ENCODE peak calls at places on chromosome 12, in seven cellular contexts. E, A, J, B, Q, G and M are unnamed samples. For H3K4me1, the result is how much of the 10 kb centered on the place peaks cover.

GRCh38 chr12:44247588-44247987 is 411.7 kb downstream of the TMEM117 start:
- DNase-seq in E (no peak), A (no peak), J (no peak), B (no peak), Q (no peak), G (no peak), M (no peak)

GRCh38 chr12:93790472-93791152 is 113.4 kb downstream of the CRADD start:
- DNase-seq in E (no peak), A (no peak), J (peak), B (no peak), Q (no peak), G (peak), M (no peak)

GRCh38 chr12:75979181-75979580 is 52.4 kb downstream of the PHLDA1 start:
- DNase-seq in E (no peak), A (no peak), J (no peak), B (no peak), Q (no peak), G (peak), M (no peak)

GRCh38 chr12:22318122-22318737 is 16.3 kb downstream of the ST8SIA1 start:
- DNase-seq in E (no peak), A (peak), J (no peak), B (no peak), Q (no peak), G (peak), M (no peak)

GRCh38 chr12:132393991-132394949 is 64.9 kb upstream of the GALNT9 start:
- DNase-seq in E (peak), A (no peak), J (peak), B (no peak), Q (no peak), G (no peak), M (no peak)

GRCh38 chr12:42725839-42726238 is 136.3 kb upstream of the PRICKLE1 start:
- DNase-seq in E (no peak), A (no peak), J (no peak), B (no peak), Q (no peak), G (peak), M (no peak)

GRCh38 chr12:46266382-46266791 is 2.5 kb downstream of the SLC38A1 start:
- DNase-seq in E (peak), A (peak), J (peak), B (no peak), Q (no peak), G (peak), M (no peak)

GRCh38 chr12:102808412-102808811 is 108.6 kb downstream of the PAH start:
- DNase-seq in E (no peak), A (no peak), J (no peak), B (no peak), Q (no peak), G (no peak), M (no peak)

GRCh38 chr12:121773011-121773777 is 20.3 kb downstream of the RHOF start:
- DNase-seq in E (peak), A (peak), J (peak), B (no peak), Q (peak), G (peak), M (no peak)

GRCh38 chr12:104620761-104621531 is 164.2 kb downstream of the CHST11 start:
- DNase-seq in E (no peak), A (no peak), J (no peak), B (no peak), Q (no peak), G (no peak), M (no peak)

GRCh38 chr12:94649349-94650142 is 811 bp downstream of the TMCC3 start:
- DNase-seq in E (peak), A (peak), J (peak), B (no peak), Q (peak), G (peak), M (no peak)

GRCh38 chr12:120515496-120515895 is 13.5 kb downstream of the COQ5 start:
- DNase-seq in E (no peak), A (no peak), J (no peak), B (no peak), Q (no peak), G (no peak), M (no peak)

GRCh38 chr12:126784328-126784921 is 1482.5 kb upstream of the TMEM132C start:
- DNase-seq in E (peak), A (peak), J (peak), B (no peak), Q (peak), G (no peak), M (no peak)

GRCh38 chr12:80230068-80230467 is 130.7 kb downstream of the OTOGL start:
- DNase-seq in E (no peak), A (no peak), J (no peak), B (no peak), Q (peak), G (no peak), M (no peak)

GRCh38 chr12:68400231-68400829 is 68.2 kb upstream of the MDM1 start:
- DNase-seq in E (no peak), A (no peak), J (no peak), B (no peak), Q (no peak), G (no peak), M (no peak)

GRCh38 chr12:1836854-1837411 is 16.6 kb downstream of the LRTM2 start:
- DNase-seq in E (no peak), A (no peak), J (peak), B (no peak), Q (no peak), G (no peak), M (no peak)

GRCh38 chr12:91185437-91185836 is 2.8 kb upstream of the DCN start:
- DNase-seq in E (no peak), A (no peak), J (no peak), B (no peak), Q (no peak), G (no peak), M (no peak)

GRCh38 chr12:5166976-5167375 is 123.3 kb downstream of the KCNA5 start:
- DNase-seq in E (no peak), A (peak), J (no peak), B (no peak), Q (no peak), G (peak), M (no peak)

GRCh38 chr12:28202374-28203130 is 12.3 kb downstream of the CCDC91 start:
- DNase-seq in E (no peak), A (peak), J (no peak), B (no peak), Q (no peak), G (no peak), M (no peak)

GRCh38 chr12:12612403-12612802 is 727 bp downstream of the CREBL2 start:
- DNase-seq in E (no peak), A (peak), J (no peak), B (no peak), Q (peak), G (peak), M (no peak)

GRCh38 chr12:45543887-45544286 is 185.6 kb upstream of the ARID2 start:
- DNase-seq in E (peak), A (peak), J (peak), B (no peak), Q (peak), G (peak), M (no peak)

GRCh38 chr12:42421844-42422779 is 96.1 kb downstream of the PPHLN1 start:
- DNase-seq in E (no peak), A (no peak), J (no peak), B (no peak), Q (peak), G (peak), M (no peak)

GRCh38 chr12:57569858-57570257 is 20.0 kb downstream of the KIF5A start:
- DNase-seq in E (no peak), A (no peak), J (no peak), B (no peak), Q (no peak), G (no peak), M (no peak)

GRCh38 chr12:125564753-125565152 is 499.5 kb downstream of the AACS start:
- DNase-seq in E (no peak), A (no peak), J (no peak), B (no peak), Q (no peak), G (no peak), M (no peak)

GRCh38 chr12:19529933-19530630 is 90.8 kb downstream of the AEBP2 start:
- DNase-seq in E (no peak), A (no peak), J (no peak), B (no peak), Q (no peak), G (peak), M (no peak)

GRCh38 chr12:88029093-88029665 is at the start of gene C12orf50:
- DNase-seq in E (no peak), A (peak), J (no peak), B (no peak), Q (no peak), G (no peak), M (no peak)

GRCh38 chr12:62724947-62725447 is 210.0 kb downstream of the PPM1H start:
- DNase-seq in E (peak), A (peak), J (peak), B (peak), Q (no peak), G (peak), M (no peak)

GRCh38 chr12:100794441-100795192 is at the start of gene ANO4:
- DNase-seq in E (no peak), A (peak), J (no peak), B (no peak), Q (no peak), G (peak), M (no peak)

GRCh38 chr12:3137268-3137761 is 60.1 kb downstream of the TSPAN9 start:
- DNase-seq in E (no peak), A (peak), J (no peak), B (no peak), Q (peak), G (peak), M (no peak)
- H3K4me1 ChIP-seq in E (under half), A (under half), J (under half), B (under half), Q (half or more), G (under half), M (under half)

GRCh38 chr12:32612658-32613614 is 66.2 kb upstream of the DNM1L start:
- DNase-seq in E (no peak), A (no peak), J (no peak), B (no peak), Q (no peak), G (no peak), M (no peak)
- H3K27ac ChIP-seq in E (no peak), A (no peak), J (no peak), B (no peak), Q (peak), G (no peak), M (no peak)

DNA sequence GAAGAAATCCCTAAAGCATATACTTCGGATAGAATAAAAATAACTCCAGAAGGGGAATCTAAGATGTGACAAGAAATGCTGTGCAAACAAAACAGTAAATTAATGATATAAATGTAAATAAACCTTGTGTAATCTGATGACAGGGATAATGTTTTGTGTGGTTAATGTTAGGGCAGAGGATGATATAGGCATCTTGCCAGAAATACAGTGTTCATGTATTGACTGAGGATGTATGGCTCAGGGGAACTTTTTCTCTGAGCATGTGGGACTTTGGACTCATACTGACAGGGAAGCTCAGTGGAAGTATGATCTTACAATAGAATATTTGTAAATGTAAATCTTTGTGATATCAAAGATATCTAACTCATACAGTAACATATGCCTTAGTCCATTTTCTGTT is 420.2 kb downstream of the TMTC2 start:
- DNase-seq in E (no peak), A (no peak), J (no peak), B (no peak), Q (no peak), G (no peak), M (no peak)
- H3K4me1 ChIP-seq in E (under half), A (under half), J (under half), B (under half), Q (under half), G (under half), M (under half)

GRCh38 chr12:106073179-106073578 is 65.6 kb downstream of the NUAK1 start:
- DNase-seq in E (no peak), A (no peak), J (no peak), B (no peak), Q (no peak), G (no peak), M (no peak)
- H3K27ac ChIP-seq in E (no peak), A (no peak), J (no peak), B (peak), Q (peak), G (no peak), M (no peak)

DNA sequence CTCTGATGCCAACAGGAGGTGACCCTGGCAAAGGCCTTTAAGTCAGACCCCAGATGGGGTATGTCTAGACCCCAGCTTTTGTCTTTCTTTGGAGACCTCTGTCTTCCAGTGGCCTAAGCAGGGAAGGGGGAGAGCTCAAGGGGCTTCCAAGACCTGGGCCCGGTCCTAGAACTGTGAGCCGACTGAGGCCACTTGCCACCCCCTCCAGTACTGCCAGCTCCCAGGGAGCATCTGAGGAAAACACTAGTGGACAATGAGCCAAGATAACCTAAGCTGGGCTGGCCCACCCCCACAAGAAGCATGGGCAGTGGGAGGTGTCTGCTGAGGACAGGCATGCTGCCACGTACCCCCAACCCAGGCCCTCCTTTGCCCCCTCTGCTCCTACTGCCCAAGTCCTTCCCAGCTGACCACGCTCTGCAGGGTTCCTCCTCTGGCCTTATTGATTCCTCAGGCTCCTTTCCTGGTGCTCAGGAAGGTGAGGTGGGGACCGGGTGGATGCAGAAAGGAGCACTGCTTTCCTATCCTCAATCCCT is 21.1 kb downstream of the VDR start:
- DNase-seq in E (peak), A (no peak), J (no peak), B (no peak), Q (no peak), G (no peak), M (no peak)
- H3K4me1 ChIP-seq in E (under half), A (under half), J (under half), B (under half), Q (under half), G (under half), M (under half)

GRCh38 chr12:117142094-117142493 is 42.9 kb upstream of the TESC start:
- DNase-seq in E (peak), A (no peak), J (no peak), B (no peak), Q (no peak), G (no peak), M (no peak)
- H3K27ac ChIP-seq in E (no peak), A (peak), J (no peak), B (no peak), Q (no peak), G (no peak), M (no peak)

GRCh38 chr12:15712823-15713663 is 76.1 kb downstream of the EPS8 start:
- DNase-seq in E (peak), A (peak), J (no peak), B (no peak), Q (peak), G (no peak), M (no peak)
- H3K4me1 ChIP-seq in E (under half), A (under half), J (under half), B (under half), Q (under half), G (under half), M (under half)

DNA sequence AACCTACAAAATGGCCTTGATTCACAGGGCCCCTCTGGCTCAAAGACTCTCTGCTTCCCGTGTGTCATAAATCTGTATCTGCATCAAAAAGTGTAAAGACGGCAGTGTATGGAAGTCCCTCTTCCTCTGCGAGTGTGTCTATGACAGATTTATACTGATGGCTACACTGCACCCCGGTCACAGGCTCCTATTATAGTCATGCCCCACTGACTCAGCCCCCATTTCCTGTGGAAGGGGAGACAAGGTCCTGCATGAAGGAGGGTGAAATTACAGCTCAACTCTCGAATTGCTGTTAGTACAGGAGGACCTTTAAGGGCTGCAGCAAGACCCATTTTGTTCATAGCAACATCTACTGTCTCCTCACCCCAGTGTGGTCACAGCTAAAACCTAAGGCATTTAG is 68.6 kb downstream of the HMGA2 start:
- DNase-seq in E (no peak), A (no peak), J (no peak), B (peak), Q (no peak), G (peak), M (no peak)
- H3K27ac ChIP-seq in E (no peak), A (peak), J (no peak), B (no peak), Q (peak), G (peak), M (no peak)

GRCh38 chr12:49825360-49825970 is 2.7 kb downstream of the NCKAP5L start:
- DNase-seq in E (no peak), A (no peak), J (no peak), B (no peak), Q (no peak), G (peak), M (no peak)
- H3K4me1 ChIP-seq in E (under half), A (under half), J (under half), B (under half), Q (half or more), G (under half), M (under half)

GRCh38 chr12:49325606-49326005 is 2.6 kb downstream of the TROAP start:
- DNase-seq in E (no peak), A (no peak), J (no peak), B (no peak), Q (no peak), G (no peak), M (no peak)
- H3K27ac ChIP-seq in E (no peak), A (no peak), J (no peak), B (no peak), Q (no peak), G (no peak), M (no peak)